ENCODE peak calls at places on chromosomes 3 and 15, in four cellular contexts. A is Calu3, H is GM10248, W is MCF 10A. C is an unnamed sample.

GRCh38 chr3:57006048-57006709 is 54.3 kb upstream of the SPATA12 start:
- DNase-seq in A (no peak), H (no peak), W (no peak), C (no peak)

GRCh38 chr3:112699436-112699978 is 58.6 kb upstream of the CCDC80 start:
- DNase-seq in A (peak), H (no peak), W (peak), C (no peak)

GRCh38 chr15:37931868-37932267 is 2.6 kb upstream of the TMCO5A start:
- DNase-seq in A (no peak), H (no peak), W (peak), C (no peak)

GRCh38 chr3:141228385-141228784 is 3.2 kb upstream of the PXYLP1 start:
- DNase-seq in A (no peak), H (no peak), W (no peak), C (no peak)

GRCh38 chr3:8882171-8882593 is 81.1 kb downstream of the RAD18 start:
- DNase-seq in A (no peak), H (peak), W (no peak), C (peak)

GRCh38 chr15:74423443-74424257 is 10.1 kb downstream of the SEMA7A start:
- DNase-seq in A (no peak), H (no peak), W (no peak), C (no peak)

GRCh38 chr15:63469190-63469589 is 35.2 kb upstream of the USP3 start:
- DNase-seq in A (no peak), H (no peak), W (no peak), C (no peak)

GRCh38 chr3:185781759-185782158 is 43.1 kb downstream of the IGF2BP2 start:
- DNase-seq in A (no peak), H (no peak), W (peak), C (no peak)

GRCh38 chr15:74332611-74333010 is 34.8 kb downstream of the CYP11A1 start:
- DNase-seq in A (no peak), H (no peak), W (no peak), C (no peak)

GRCh38 chr15:60648928-60649679 is 170.2 kb upstream of the ICE2 start:
- DNase-seq in A (no peak), H (no peak), W (no peak), C (no peak)

GRCh38 chr3:46670000-46670890 is 23.2 kb downstream of the ALS2CL start:
- DNase-seq in A (no peak), H (no peak), W (no peak), C (no peak)

GRCh38 chr3:161274691-161275298 is 53.7 kb downstream of the NMD3 start:
- DNase-seq in A (peak), H (peak), W (peak), C (peak)

GRCh38 chr3:154243353-154243752 is 80.9 kb downstream of the DHX36 start:
- DNase-seq in A (no peak), H (no peak), W (no peak), C (no peak)

GRCh38 chr3:63333815-63334214 is 55.7 kb downstream of the SYNPR start:
- DNase-seq in A (peak), H (no peak), W (peak), C (no peak)

GRCh38 chr15:58497036-58497785 is 65.4 kb downstream of the LIPC start:
- DNase-seq in A (no peak), H (no peak), W (no peak), C (no peak)

GRCh38 chr3:161296814-161297213 is 74.5 kb downstream of the SPTSSB start:
- DNase-seq in A (no peak), H (no peak), W (no peak), C (no peak)

GRCh38 chr3:43159496-43160255 is 53.8 kb upstream of the POMGNT2 start:
- DNase-seq in A (no peak), H (no peak), W (no peak), C (no peak)

GRCh38 chr3:174398761-174399160 is 460.4 kb upstream of the NAALADL2 start:
- DNase-seq in A (no peak), H (no peak), W (no peak), C (no peak)

GRCh38 chr3:14202874-14203520 is 24.4 kb downstream of the LSM3 start:
- DNase-seq in A (no peak), H (no peak), W (no peak), C (no peak)

GRCh38 chr3:142724682-142725351 is 983 bp downstream of the TRPC1 start:
- DNase-seq in A (peak), H (peak), W (peak), C (peak)

GRCh38 chr3:171995486-171995885 is 43.9 kb upstream of the FNDC3B start:
- DNase-seq in A (no peak), H (no peak), W (no peak), C (no peak)

GRCh38 chr3:122263058-122263457 is 62.0 kb upstream of the CSTA start:
- DNase-seq in A (no peak), H (no peak), W (no peak), C (no peak)

GRCh38 chr3:140715035-140715434 is 37.2 kb downstream of the TRIM42 start:
- DNase-seq in A (peak), H (no peak), W (no peak), C (no peak)

GRCh38 chr15:65613365-65613764 is 2.4 kb upstream of the INTS14 start:
- DNase-seq in A (no peak), H (no peak), W (no peak), C (no peak)

GRCh38 chr3:135558906-135559305 is 406.6 kb upstream of the PPP2R3A start:
- DNase-seq in A (no peak), H (no peak), W (no peak), C (no peak)

GRCh38 chr15:80999623-81000036 is 1.1 kb upstream of the TLNRD1 start:
- DNase-seq in A (peak), H (peak), W (no peak), C (no peak)

DNA sequence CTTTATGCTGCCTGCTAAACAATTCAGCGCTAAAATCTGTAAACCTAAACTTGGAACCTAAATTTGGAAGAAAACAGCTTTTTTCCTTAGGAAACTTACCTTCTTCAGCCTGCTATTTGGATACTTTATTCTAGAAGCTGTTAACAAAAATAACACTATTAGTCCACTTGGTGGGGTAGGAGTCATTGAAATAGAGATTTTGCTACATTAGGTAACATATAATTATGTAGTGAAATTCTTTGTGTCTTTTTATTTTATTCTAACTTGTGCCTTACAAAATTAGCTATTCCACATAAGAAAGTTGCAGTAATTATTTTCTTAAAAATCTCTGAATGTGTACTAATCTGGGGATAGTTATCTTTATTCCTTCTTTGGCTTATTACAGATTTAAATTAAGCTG is 360.4 kb upstream of the ROBO2 start:
- DNase-seq in A (no peak), H (no peak), W (no peak), C (no peak)
- TF ChIP-seq CTCF in A (no peak), H (no peak), W (no peak), C (no peak)

GRCh38 chr3:70309591-70309990 is 2.8 kb downstream of the MDFIC2 start:
- DNase-seq in A (no peak), H (no peak), W (no peak), C (no peak)

GRCh38 chr3:70310809-70311208 is 1.6 kb downstream of the MDFIC2 start:
- DNase-seq in A (no peak), H (no peak), W (no peak), C (no peak)

GRCh38 chr3:70312336-70312735 is at the start of gene MDFIC2:
- DNase-seq in A (no peak), H (no peak), W (no peak), C (no peak)

GRCh38 chr3:70308760-70309159 is 3.7 kb downstream of the MDFIC2 start:
- DNase-seq in A (no peak), H (no peak), W (peak), C (peak)
- TF ChIP-seq CTCF in A (no peak), H (peak), W (no peak), C (no peak)

DNA sequence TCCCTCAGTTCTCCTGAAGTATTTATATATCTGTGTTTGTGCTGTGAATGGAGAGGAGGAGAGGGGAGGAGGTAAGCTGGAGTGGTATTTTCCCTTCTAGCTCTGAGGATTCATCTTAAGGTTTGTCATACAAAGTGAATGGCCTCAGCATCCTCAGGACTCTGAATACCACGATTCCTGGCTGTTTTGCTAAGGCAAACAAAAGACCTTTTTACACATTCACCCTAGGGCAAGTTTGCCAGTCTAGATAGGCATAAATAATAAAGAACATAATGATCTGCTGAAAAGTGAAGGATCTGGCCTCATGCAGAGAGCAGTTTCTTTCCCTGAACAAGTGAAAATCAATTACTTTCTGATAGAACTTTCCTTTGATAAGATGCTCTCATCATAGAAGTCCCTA is 65.6 kb upstream of the CHMP2B start:
- DNase-seq in A (no peak), H (no peak), W (no peak), C (no peak)
- TF ChIP-seq CTCF in A (no peak), H (no peak), W (no peak), C (no peak)

DNA sequence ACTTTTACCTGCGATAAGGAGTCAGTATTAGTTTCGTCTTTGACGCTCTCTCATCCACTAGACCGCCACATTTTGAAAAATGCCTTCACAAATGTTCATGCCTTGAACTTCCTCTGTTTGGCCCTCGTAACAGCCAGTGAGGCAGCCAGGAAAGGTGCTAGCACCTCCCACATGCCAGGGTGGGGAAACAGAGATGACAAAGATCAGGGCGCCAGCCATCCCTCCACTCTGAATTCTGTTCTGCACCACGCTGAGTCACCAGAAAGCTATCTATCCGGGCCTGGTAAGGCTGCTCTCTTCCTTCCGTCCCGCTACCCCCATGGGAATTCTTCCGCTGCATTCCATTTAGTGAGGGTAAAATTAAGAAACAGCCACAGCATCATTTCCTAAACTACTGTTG is 31.3 kb upstream of the BCL2L10 start:
- DNase-seq in A (no peak), H (no peak), W (peak), C (no peak)
- TF ChIP-seq CTCF in A (no peak), H (no peak), W (no peak), C (no peak)

GRCh38 chr3:175469124-175469523 is 610.0 kb downstream of the NAALADL2 start:
- DNase-seq in A (no peak), H (no peak), W (no peak), C (no peak)
- TF ChIP-seq CTCF in A (no peak), H (no peak), W (no peak), C (no peak)

GRCh38 chr3:41574900-41575299 is 375.6 kb downstream of the CTNNB1 start:
- DNase-seq in A (no peak), H (no peak), W (no peak), C (no peak)
- TF ChIP-seq CTCF in A (no peak), H (peak), W (no peak), C (no peak)

GRCh38 chr15:29821416-29822099 is 710 bp downstream of the TJP1 start:
- DNase-seq in A (peak), H (peak), W (peak), C (peak)

GRCh38 chr15:29822100-29822684 is at the start of gene TJP1:
- DNase-seq in A (peak), H (no peak), W (peak), C (peak)

GRCh38 chr15:29820802-29821160 is 1.5 kb downstream of the TJP1 start:
- DNase-seq in A (no peak), H (no peak), W (peak), C (no peak)

GRCh38 chr15:29825205-29825604 is 2.9 kb upstream of the TJP1 start:
- DNase-seq in A (no peak), H (no peak), W (no peak), C (no peak)

GRCh38 chr15:29822685-29823459 is 604 bp upstream of the TJP1 start:
- DNase-seq in A (peak), H (no peak), W (peak), C (peak)
- TF ChIP-seq CTCF in A (no peak), H (no peak), W (no peak), C (no peak)

GRCh38 chr3:32899265-32899664 is 52.2 kb upstream of the CCR4 start:
- DNase-seq in A (no peak), H (no peak), W (no peak), C (no peak)

GRCh38 chr3:32897202-32897601 is 54.2 kb upstream of the CCR4 start:
- DNase-seq in A (no peak), H (no peak), W (no peak), C (no peak)

GRCh38 chr3:32895701-32896100 is 55.7 kb upstream of the CCR4 start:
- DNase-seq in A (no peak), H (no peak), W (no peak), C (no peak)

GRCh38 chr3:32896143-32896542 is 55.3 kb upstream of the CCR4 start:
- DNase-seq in A (no peak), H (no peak), W (no peak), C (no peak)

GRCh38 chr3:32897981-32898623 is 53.3 kb upstream of the CCR4 start:
- DNase-seq in A (no peak), H (no peak), W (no peak), C (no peak)
- TF ChIP-seq CTCF in A (no peak), H (no peak), W (no peak), C (no peak)

GRCh38 chr3:194685723-194686413 is at the start of gene FAM43A:
- DNase-seq in A (peak), H (peak), W (peak), C (peak)
- TF ChIP-seq CTCF in A (no peak), H (peak), W (no peak), C (no peak)

C was measured in endothelial cell.